ENCODE peak calls at places on chromosomes 3 and 15, in six cellular contexts. J is mucosa of descending colon, I is GM12865, Y is MM.1S, W is kidney, N is fibroblast of lung. P is an unnamed sample.

GRCh38 chr3:17431004-17431403 is 311.4 kb downstream of the TBC1D5 start:
- DNase-seq in J (no peak), I (peak), Y (peak), W (no peak), N (peak), P (no peak)

GRCh38 chr3:144128117-144128892 is 156.7 kb downstream of the DIPK2A start:
- DNase-seq in J (no peak), I (peak), Y (peak), W (no peak), N (no peak), P (no peak)

GRCh38 chr3:61922118-61922517 is 360.7 kb downstream of the PTPRG start:
- DNase-seq in J (no peak), I (no peak), Y (no peak), W (no peak), N (no peak), P (no peak)

GRCh38 chr3:47889001-47889757 is 86.2 kb downstream of the DHX30 start:
- DNase-seq in J (no peak), I (no peak), Y (no peak), W (no peak), N (no peak), P (no peak)

GRCh38 chr15:78950906-78951840 is 6.3 kb upstream of the CTSH start:
- DNase-seq in J (no peak), I (peak), Y (no peak), W (no peak), N (peak), P (no peak)

GRCh38 chr3:15367059-15367458 is 34.7 kb upstream of the SH3BP5 start:
- DNase-seq in J (no peak), I (no peak), Y (no peak), W (no peak), N (peak), P (no peak)

GRCh38 chr15:68262514-68263356 is 14.8 kb upstream of the FEM1B start:
- DNase-seq in J (no peak), I (no peak), Y (no peak), W (no peak), N (no peak), P (no peak)

GRCh38 chr15:100713163-100713867 is 110.9 kb downstream of the ASB7 start:
- DNase-seq in J (no peak), I (no peak), Y (no peak), W (no peak), N (no peak), P (no peak)

GRCh38 chr15:89230277-89230676 is 8.9 kb upstream of the RLBP1 start:
- DNase-seq in J (no peak), I (no peak), Y (no peak), W (no peak), N (no peak), P (no peak)

GRCh38 chr3:107956991-107957467 is 133.8 kb downstream of the CD47 start:
- DNase-seq in J (peak), I (no peak), Y (no peak), W (peak), N (peak), P (peak)

GRCh38 chr3:120683213-120683612 is 1.2 kb upstream of the HGD start:
- DNase-seq in J (no peak), I (no peak), Y (no peak), W (no peak), N (no peak), P (no peak)

GRCh38 chr3:49351521-49352011 is 6.6 kb downstream of the GPX1 start:
- DNase-seq in J (no peak), I (peak), Y (no peak), W (no peak), N (peak), P (peak)
- H3K4me3 ChIP-seq in J (no peak), I (no peak), Y (no peak), W (no peak), N (no peak), P (no peak)

DNA sequence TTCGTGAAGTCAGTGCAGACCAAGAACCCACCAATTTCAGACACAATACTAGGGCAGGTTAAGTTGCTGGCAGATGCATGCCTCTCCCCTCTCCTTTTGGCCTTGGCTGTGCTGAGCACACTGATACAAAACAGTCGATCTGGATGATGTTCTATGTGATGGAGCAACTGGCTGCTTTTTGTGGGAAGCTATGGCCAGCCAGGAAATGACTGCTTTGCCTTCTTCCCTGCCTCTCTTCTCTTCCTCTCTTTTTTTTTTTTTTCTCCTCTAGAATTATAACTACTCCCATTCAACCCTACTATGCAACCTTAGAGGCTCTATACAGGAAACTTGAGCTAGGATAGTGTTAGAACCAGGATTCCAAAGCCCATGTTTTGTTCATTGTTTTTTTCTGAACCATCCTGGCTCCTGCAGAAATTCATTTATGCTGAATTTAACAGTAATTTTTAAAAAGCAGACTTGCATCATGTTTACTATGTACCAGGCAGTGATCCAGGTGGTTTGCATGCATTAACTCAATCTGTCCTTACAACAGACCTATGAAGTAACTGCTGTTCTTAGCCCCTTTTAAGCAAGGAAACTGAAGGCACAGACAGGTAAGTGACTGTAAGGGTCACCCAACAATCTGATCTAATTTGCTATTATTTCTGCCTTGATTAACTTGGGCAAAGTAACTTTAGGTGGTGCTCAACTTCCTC is 62.9 kb downstream of the PLD1 start:
- DNase-seq in J (no peak), I (no peak), Y (no peak), W (no peak), N (no peak), P (no peak)
- H3K4me3 ChIP-seq in J (no peak), I (no peak), Y (no peak), W (no peak), N (no peak), P (no peak)

GRCh38 chr3:50317303-50317702 is 5.2 kb downstream of the HYAL2 start:
- DNase-seq in J (peak), I (no peak), Y (no peak), W (peak), N (no peak), P (no peak)
- H3K4me3 ChIP-seq in J (no peak), I (no peak), Y (no peak), W (no peak), N (no peak), P (no peak)

GRCh38 chr15:51621155-51621554 is 1.4 kb downstream of the DMXL2 start:
- DNase-seq in J (no peak), I (no peak), Y (no peak), W (no peak), N (no peak), P (no peak)
- H3K4me3 ChIP-seq in J (no peak), I (peak), Y (no peak), W (peak), N (peak), P (peak)

P was measured in skeletal muscle cell.